ENCODE peak calls at places on chromosomes 12 and 14, in five cellular contexts. E is central memory CD8-positive, alpha-beta T cell; S is hippocampal formation; B is stromal cell of bone marrow; M is naive thymus-derived CD4-positive, alpha-beta T cell. I is an unnamed sample.

GRCh38 chr12:117854339-117855012 is 114.3 kb downstream of the KSR2 start:
- DNase-seq in E (no peak), S (peak), M (no peak), B (no peak), I (no peak)

GRCh38 chr12:21607701-21608100 is 3.1 kb upstream of the GYS2 start:
- DNase-seq in E (no peak), M (peak), S (no peak), B (peak), I (no peak)

GRCh38 chr12:84860718-84861117 is 51.9 kb downstream of the SLC6A15 start:
- DNase-seq in S (no peak), M (no peak), B (no peak), E (no peak), I (no peak)

GRCh38 chr14:104187931-104188726 is 49.7 kb downstream of the KIF26A start:
- DNase-seq in S (no peak), E (no peak), M (no peak), B (no peak), I (no peak)

GRCh38 chr12:6724409-6724797 is 557 bp downstream of the COPS7A start:
- DNase-seq in M (no peak), S (no peak), E (no peak), B (no peak), I (peak)

GRCh38 chr14:39419272-39419671 is 13.0 kb downstream of the FBXO33 start:
- DNase-seq in S (no peak), E (no peak), M (no peak), B (no peak), I (no peak)

GRCh38 chr12:1246637-1247036 is 255.6 kb downstream of the ERC1 start:
- DNase-seq in B (no peak), M (no peak), E (no peak), S (no peak), I (no peak)

GRCh38 chr14:58196198-58196597 is 3.8 kb upstream of the ACTR10 start:
- DNase-seq in E (no peak), M (no peak), S (no peak), B (no peak), I (no peak)

GRCh38 chr14:69268763-69269162 is 8.8 kb downstream of the GALNT16 start:
- DNase-seq in M (no peak), E (no peak), B (peak), S (no peak), I (no peak)

GRCh38 chr14:76346391-76347160 is 29.4 kb upstream of the ESRRB start:
- DNase-seq in E (no peak), B (no peak), S (no peak), M (no peak), I (no peak)

GRCh38 chr14:85319998-85320397 is 209.9 kb upstream of the FLRT2 start:
- DNase-seq in S (no peak), E (no peak), M (no peak), B (no peak), I (no peak)

GRCh38 chr14:50085570-50086315 is 30.6 kb downstream of the VCPKMT start:
- DNase-seq in B (peak), E (no peak), S (no peak), M (no peak), I (no peak)

GRCh38 chr12:47829584-47829983 is 9.9 kb upstream of the HDAC7 start:
- DNase-seq in M (no peak), E (no peak), S (no peak), B (no peak), I (no peak)

GRCh38 chr14:71289536-71289935 is 382.3 kb downstream of the PCNX1 start:
- DNase-seq in E (no peak), S (no peak), B (no peak), M (no peak), I (no peak)

GRCh38 chr12:106645074-106645421 is 62.2 kb downstream of the RFX4 start:
- DNase-seq in B (peak), E (no peak), M (no peak), S (peak), I (peak)

GRCh38 chr14:22829661-22830328 is at the start of gene MRPL52:
- DNase-seq in E (peak), M (peak), S (peak), B (peak), I (peak)

GRCh38 chr14:93160353-93160801 is 24.3 kb downstream of the MOAP1 start:
- DNase-seq in B (peak), S (no peak), E (no peak), M (no peak), I (no peak)

GRCh38 chr12:131311764-131312163 is 358.1 kb downstream of the ADGRD1 start:
- DNase-seq in E (no peak), M (no peak), B (no peak), S (no peak), I (no peak)

GRCh38 chr12:57518176-57518919 is 2.0 kb downstream of the DDIT3 start:
- DNase-seq in M (no peak), E (no peak), B (peak), S (no peak), I (no peak)